ENCODE peak calls at places on chromosomes 16 and 17, in eight cellular contexts. C is natural killer cell; N is T-helper 17 cell; I is activated T-cell treated with anti-CD3 and anti-CD28 coated beads, Interleukin-2, amount 50 U/mL, for 4 hours; P is left lung; T is heart left ventricle; F is activated CD8-positive, alpha-beta memory T cell treated with anti-CD3 and anti-CD28 coated beads, Interleukin-2, amount 10 ng/mL, durations not matched to agents 7 days and 5 days; Q is Panc1. D is an unnamed sample.

GRCh38 chr16:9797306-9797705 is 384.9 kb downstream of the GRIN2A start:
- ATAC-seq in C (no peak), N (no peak), I (no peak), P (peak; percentile 23), T (peak; percentile 91), F (no peak), Q (peak; percentile 93), D (no peak)

GRCh38 chr17:78950870-78951269 is 25.7 kb upstream of the TIMP2 start:
- ATAC-seq in C (no peak), N (no peak), I (no peak), P (no peak), T (no peak), F (no peak), Q (no peak), D (no peak)

GRCh38 chr17:33725675-33726271 is 432.7 kb upstream of the ASIC2 start:
- ATAC-seq in C (no peak), N (no peak), I (no peak), P (peak; percentile 82), T (peak; percentile 48), F (no peak), Q (peak; percentile 74), D (peak; percentile 58)

GRCh38 chr17:8964801-8965393 is 610 bp downstream of the PIK3R5 start:
- ATAC-seq in C (peak; percentile 34), N (peak; percentile 55), I (peak; percentile 39), P (peak; percentile 49), T (peak; percentile 44), F (peak; percentile 52), Q (no peak), D (peak; percentile 9)

GRCh38 chr16:2035431-2036199 is 8.9 kb downstream of the NHERF2 start:
- ATAC-seq in C (no peak), N (no peak), I (no peak), P (peak; percentile 62), T (no peak), F (no peak), Q (peak; percentile 57), D (no peak)

GRCh38 chr16:19879241-19879792 is 5.3 kb downstream of the GPRC5B start:
- ATAC-seq in C (no peak), N (no peak), I (no peak), P (no peak), T (peak; percentile 42), F (no peak), Q (peak; percentile 57), D (peak; percentile 82)

GRCh38 chr17:55609737-55610201 is 98.5 kb upstream of the SMIM36 start:
- ATAC-seq in C (no peak), N (no peak), I (no peak), P (peak; percentile 62), T (peak; percentile 73), F (no peak), Q (no peak), D (no peak)

GRCh38 chr17:30429155-30429554 is 48.1 kb upstream of the GOSR1 start:
- ATAC-seq in C (no peak), N (no peak), I (no peak), P (no peak), T (no peak), F (no peak), Q (no peak), D (no peak)

GRCh38 chr17:12620200-12620720 is 45.4 kb upstream of the MYOCD start:
- ATAC-seq in C (no peak), N (no peak), I (no peak), P (no peak), T (no peak), F (no peak), Q (no peak), D (no peak)

GRCh38 chr16:85847036-85847435 is 47.5 kb downstream of the COX4I1 start:
- ATAC-seq in C (no peak), N (no peak), I (no peak), P (no peak), T (no peak), F (no peak), Q (no peak), D (no peak)

GRCh38 chr16:24848065-24848464 is 2.3 kb downstream of the SLC5A11 start:
- ATAC-seq in C (no peak), N (no peak), I (no peak), P (no peak), T (no peak), F (no peak), Q (peak; percentile 44), D (no peak)

D was measured in esophagus mucosa.